ENCODE peak calls at places on chromosomes 13 and 19, in four cellular contexts. One of them, this sample, is unnamed. For H3K9me3, the result is how much of the 10 kb centered on the place peaks cover.

GRCh38 chr19:5580116-5580515 is 12.4 kb upstream of the TINCR start:
- DNase-seq in mammary epithelial cell: no peak
- DNase-seq in psoas muscle: no peak
- DNase-seq in effector memory CD4-positive, alpha-beta T cell: no peak
- DNase-seq in this sample: no peak

GRCh38 chr13:80299046-80299445 is 41.9 kb downstream of the SPRY2 start:
- DNase-seq in mammary epithelial cell: no peak
- DNase-seq in psoas muscle: no peak
- DNase-seq in effector memory CD4-positive, alpha-beta T cell: no peak
- DNase-seq in this sample: no peak

GRCh38 chr13:76904507-76904906 is 18.3 kb upstream of the KCTD12 start:
- DNase-seq in mammary epithelial cell: no peak
- DNase-seq in psoas muscle: no peak
- DNase-seq in effector memory CD4-positive, alpha-beta T cell: no peak
- DNase-seq in this sample: no peak

GRCh38 chr13:46831588-46832194 is 34.7 kb upstream of the ESD start:
- DNase-seq in mammary epithelial cell: peak
- DNase-seq in psoas muscle: no peak
- DNase-seq in effector memory CD4-positive, alpha-beta T cell: no peak
- DNase-seq in this sample: no peak

GRCh38 chr19:10461047-10461949 is 41.0 kb downstream of the PDE4A start:
- DNase-seq in mammary epithelial cell: peak
- DNase-seq in psoas muscle: peak
- DNase-seq in effector memory CD4-positive, alpha-beta T cell: peak
- DNase-seq in this sample: peak

GRCh38 chr13:19601749-19602725 is 31.4 kb upstream of the MPHOSPH8 start:
- DNase-seq in mammary epithelial cell: peak
- DNase-seq in psoas muscle: no peak
- DNase-seq in effector memory CD4-positive, alpha-beta T cell: no peak
- DNase-seq in this sample: peak

GRCh38 chr19:12937243-12938053 is 961 bp upstream of the CALR start:
- DNase-seq in mammary epithelial cell: no peak
- DNase-seq in psoas muscle: no peak
- DNase-seq in effector memory CD4-positive, alpha-beta T cell: no peak
- DNase-seq in this sample: peak

GRCh38 chr13:44919103-44919804 is 70.0 kb downstream of the NUFIP1 start:
- DNase-seq in mammary epithelial cell: no peak
- DNase-seq in psoas muscle: no peak
- DNase-seq in effector memory CD4-positive, alpha-beta T cell: no peak
- DNase-seq in this sample: no peak

GRCh38 chr13:99528547-99528946 is 27.3 kb downstream of the TM9SF2 start:
- DNase-seq in mammary epithelial cell: no peak
- DNase-seq in psoas muscle: no peak
- DNase-seq in effector memory CD4-positive, alpha-beta T cell: peak
- DNase-seq in this sample: no peak

GRCh38 chr13:43269037-43269476 is 245.7 kb downstream of the DNAJC15 start:
- DNase-seq in mammary epithelial cell: peak
- DNase-seq in psoas muscle: no peak
- DNase-seq in effector memory CD4-positive, alpha-beta T cell: no peak
- DNase-seq in this sample: peak

GRCh38 chr19:44112802-44113137 is 429 bp upstream of the ZNF225 start:
- DNase-seq in mammary epithelial cell: no peak
- DNase-seq in psoas muscle: no peak
- DNase-seq in effector memory CD4-positive, alpha-beta T cell: no peak
- DNase-seq in this sample: no peak

GRCh38 chr13:28636677-28637317 is 22.1 kb upstream of the POMP start:
- DNase-seq in mammary epithelial cell: peak
- DNase-seq in psoas muscle: no peak
- DNase-seq in effector memory CD4-positive, alpha-beta T cell: peak
- DNase-seq in this sample: peak

GRCh38 chr13:29362849-29363604 is 232.5 kb downstream of the SLC7A1 start:
- DNase-seq in mammary epithelial cell: peak
- DNase-seq in psoas muscle: no peak
- DNase-seq in effector memory CD4-positive, alpha-beta T cell: peak
- DNase-seq in this sample: peak

GRCh38 chr13:43686557-43686956 is 100.2 kb downstream of the ENOX1 start:
- DNase-seq in mammary epithelial cell: peak
- DNase-seq in psoas muscle: peak
- DNase-seq in effector memory CD4-positive, alpha-beta T cell: no peak
- DNase-seq in this sample: peak

GRCh38 chr13:112079696-112080095 is 12.7 kb downstream of the SOX1 start:
- DNase-seq in mammary epithelial cell: no peak
- DNase-seq in psoas muscle: no peak
- DNase-seq in effector memory CD4-positive, alpha-beta T cell: no peak
- DNase-seq in this sample: no peak

GRCh38 chr19:50889638-50890037 is 16.4 kb downstream of the KLK2 start:
- DNase-seq in mammary epithelial cell: no peak
- DNase-seq in psoas muscle: no peak
- DNase-seq in effector memory CD4-positive, alpha-beta T cell: no peak
- DNase-seq in this sample: no peak

GRCh38 chr13:73672492-73672891 is 461.7 kb downstream of the KLF12 start:
- DNase-seq in mammary epithelial cell: peak
- DNase-seq in psoas muscle: no peak
- DNase-seq in effector memory CD4-positive, alpha-beta T cell: no peak
- DNase-seq in this sample: no peak

GRCh38 chr13:43009506-43009905 is 13.9 kb upstream of the DNAJC15 start:
- DNase-seq in mammary epithelial cell: no peak
- DNase-seq in psoas muscle: no peak
- DNase-seq in effector memory CD4-positive, alpha-beta T cell: no peak
- DNase-seq in this sample: no peak

GRCh38 chr19:16660763-16661479 is at the start of gene TMEM38A:
- DNase-seq in mammary epithelial cell: peak
- DNase-seq in psoas muscle: peak
- DNase-seq in effector memory CD4-positive, alpha-beta T cell: peak
- DNase-seq in this sample: peak

GRCh38 chr19:30631035-30631375 is 258.8 kb downstream of the ZNF536 start:
- DNase-seq in mammary epithelial cell: no peak
- DNase-seq in psoas muscle: no peak
- DNase-seq in effector memory CD4-positive, alpha-beta T cell: no peak
- DNase-seq in this sample: no peak

GRCh38 chr13:27954406-27954851 is 14.7 kb downstream of the CDX2 start:
- DNase-seq in mammary epithelial cell: no peak
- DNase-seq in psoas muscle: no peak
- DNase-seq in effector memory CD4-positive, alpha-beta T cell: no peak
- DNase-seq in this sample: no peak

GRCh38 chr13:114017028-114017630 is 43.3 kb upstream of the C13orf46 start:
- DNase-seq in mammary epithelial cell: no peak
- DNase-seq in psoas muscle: no peak
- DNase-seq in effector memory CD4-positive, alpha-beta T cell: no peak
- DNase-seq in this sample: peak

GRCh38 chr19:40084948-40085347 is 5.8 kb downstream of the ZNF780A start:
- DNase-seq in mammary epithelial cell: no peak
- DNase-seq in psoas muscle: no peak
- DNase-seq in effector memory CD4-positive, alpha-beta T cell: no peak
- DNase-seq in this sample: no peak

GRCh38 chr19:49771674-49772139 is 4.9 kb downstream of the AP2A1 start:
- DNase-seq in mammary epithelial cell: no peak
- DNase-seq in psoas muscle: no peak
- DNase-seq in effector memory CD4-positive, alpha-beta T cell: no peak
- DNase-seq in this sample: no peak

GRCh38 chr13:30577381-30577780 is 40.3 kb upstream of the USPL1 start:
- DNase-seq in mammary epithelial cell: peak
- DNase-seq in psoas muscle: no peak
- DNase-seq in effector memory CD4-positive, alpha-beta T cell: peak
- DNase-seq in this sample: peak

GRCh38 chr19:28700176-28700575 is 512.8 kb downstream of the UQCRFS1 start:
- DNase-seq in mammary epithelial cell: no peak
- DNase-seq in psoas muscle: no peak
- DNase-seq in effector memory CD4-positive, alpha-beta T cell: no peak
- DNase-seq in this sample: no peak

GRCh38 chr13:98299954-98300350 is 122.9 kb upstream of the RNF113B start:
- DNase-seq in mammary epithelial cell: no peak
- DNase-seq in psoas muscle: no peak
- DNase-seq in effector memory CD4-positive, alpha-beta T cell: no peak
- DNase-seq in this sample: no peak

GRCh38 chr13:93425411-93425810 is 198.8 kb downstream of the GPC6 start:
- DNase-seq in mammary epithelial cell: no peak
- DNase-seq in psoas muscle: no peak
- DNase-seq in effector memory CD4-positive, alpha-beta T cell: no peak
- DNase-seq in this sample: no peak

GRCh38 chr13:94950303-94950702 is 238.0 kb upstream of the SOX21 start:
- DNase-seq in mammary epithelial cell: no peak
- DNase-seq in psoas muscle: no peak
- DNase-seq in effector memory CD4-positive, alpha-beta T cell: no peak
- DNase-seq in this sample: no peak

GRCh38 chr13:42487221-42487620 is 86.7 kb upstream of the TNFSF11 start:
- DNase-seq in mammary epithelial cell: no peak
- DNase-seq in psoas muscle: no peak
- DNase-seq in effector memory CD4-positive, alpha-beta T cell: no peak
- DNase-seq in this sample: no peak

GRCh38 chr13:50123002-50123401 is 107.8 kb downstream of the KCNRG start:
- DNase-seq in mammary epithelial cell: no peak
- DNase-seq in psoas muscle: no peak
- DNase-seq in effector memory CD4-positive, alpha-beta T cell: no peak
- DNase-seq in this sample: no peak

GRCh38 chr19:29098863-29099481 is 114.0 kb downstream of the UQCRFS1 start:
- DNase-seq in mammary epithelial cell: peak
- DNase-seq in psoas muscle: peak
- DNase-seq in effector memory CD4-positive, alpha-beta T cell: no peak
- DNase-seq in this sample: peak

GRCh38 chr19:58543826-58544590 is at the start of gene TRIM28:
- DNase-seq in mammary epithelial cell: peak
- DNase-seq in psoas muscle: peak
- DNase-seq in effector memory CD4-positive, alpha-beta T cell: peak
- DNase-seq in this sample: peak

GRCh38 chr19:58545286-58546068 is 1.6 kb downstream of the TRIM28 start:
- DNase-seq in mammary epithelial cell: no peak
- DNase-seq in psoas muscle: no peak
- DNase-seq in effector memory CD4-positive, alpha-beta T cell: no peak
- DNase-seq in this sample: no peak

GRCh38 chr19:58547323-58548312 is 3.8 kb downstream of the TRIM28 start:
- DNase-seq in mammary epithelial cell: no peak
- DNase-seq in psoas muscle: no peak
- DNase-seq in effector memory CD4-positive, alpha-beta T cell: no peak
- DNase-seq in this sample: no peak

GRCh38 chr19:58544591-58545285 is 874 bp downstream of the TRIM28 start:
- DNase-seq in mammary epithelial cell: no peak
- DNase-seq in psoas muscle: no peak
- DNase-seq in effector memory CD4-positive, alpha-beta T cell: peak
- DNase-seq in this sample: no peak

GRCh38 chr19:58546131-58546530 is 2.3 kb downstream of the TRIM28 start:
- DNase-seq in mammary epithelial cell: no peak
- DNase-seq in psoas muscle: no peak
- DNase-seq in effector memory CD4-positive, alpha-beta T cell: no peak
- DNase-seq in this sample: no peak
- H3K4me3 ChIP-seq in mammary epithelial cell: peak
- H3K4me3 ChIP-seq in psoas muscle: peak
- H3K4me3 ChIP-seq in effector memory CD4-positive, alpha-beta T cell: peak
- H3K4me3 ChIP-seq in this sample: peak

GRCh38 chr19:57946316-57946715 is 1.2 kb downstream of the ZNF256 start:
- DNase-seq in mammary epithelial cell: no peak
- DNase-seq in psoas muscle: no peak
- DNase-seq in effector memory CD4-positive, alpha-beta T cell: no peak
- DNase-seq in this sample: no peak
- H3K9me3 ChIP-seq in mammary epithelial cell: under half
- H3K9me3 ChIP-seq in psoas muscle: half or more
- H3K9me3 ChIP-seq in effector memory CD4-positive, alpha-beta T cell: under half
- H3K9me3 ChIP-seq in this sample: under half

GRCh38 chr13:35471466-35472307 is 4.8 kb downstream of the MAB21L1 start:
- DNase-seq in mammary epithelial cell: no peak
- DNase-seq in psoas muscle: peak
- DNase-seq in effector memory CD4-positive, alpha-beta T cell: no peak
- DNase-seq in this sample: no peak
- H3K4me3 ChIP-seq in mammary epithelial cell: no peak
- H3K4me3 ChIP-seq in psoas muscle: peak
- H3K4me3 ChIP-seq in effector memory CD4-positive, alpha-beta T cell: no peak
- H3K4me3 ChIP-seq in this sample: no peak

GRCh38 chr19:52956917-52957316 is 5.8 kb downstream of the ZNF816 start:
- DNase-seq in mammary epithelial cell: no peak
- DNase-seq in psoas muscle: no peak
- DNase-seq in effector memory CD4-positive, alpha-beta T cell: no peak
- DNase-seq in this sample: no peak
- H3K9me3 ChIP-seq in mammary epithelial cell: under half
- H3K9me3 ChIP-seq in psoas muscle: under half
- H3K9me3 ChIP-seq in effector memory CD4-positive, alpha-beta T cell: half or more
- H3K9me3 ChIP-seq in this sample: under half

This sample was measured in MG63.